ENCODE peak calls at places on chromosomes 1 and 21, in ten cellular contexts. One of them, this sample, is unnamed.

GRCh38 chr21:33655591-33656221 is 13.4 kb downstream of the ITSN1 start:
- DNase-seq in upper lobe of right lung: no peak
- DNase-seq in dorsolateral prefrontal cortex: no peak
- DNase-seq in breast epithelium: no peak
- DNase-seq in hepatocyte: peak
- DNase-seq in glutamatergic neuron: no peak
- DNase-seq in mammary epithelial cell: peak
- DNase-seq in Calu3: peak
- DNase-seq in esophagus muscularis mucosa: no peak
- DNase-seq in cardiac fibroblast: peak
- DNase-seq in this sample: no peak

GRCh38 chr1:90926971-90927370 is 94.9 kb downstream of the ZNF644 start:
- DNase-seq in Calu3: no peak
- DNase-seq in mammary epithelial cell: no peak
- DNase-seq in upper lobe of right lung: no peak
- DNase-seq in cardiac fibroblast: no peak
- DNase-seq in glutamatergic neuron: no peak
- DNase-seq in esophagus muscularis mucosa: no peak
- DNase-seq in hepatocyte: no peak
- DNase-seq in dorsolateral prefrontal cortex: no peak
- DNase-seq in breast epithelium: no peak
- DNase-seq in this sample: no peak

GRCh38 chr1:192061556-192061955 is 96.7 kb upstream of the RGS18 start:
- DNase-seq in glutamatergic neuron: no peak
- DNase-seq in Calu3: no peak
- DNase-seq in esophagus muscularis mucosa: no peak
- DNase-seq in hepatocyte: peak
- DNase-seq in dorsolateral prefrontal cortex: no peak
- DNase-seq in breast epithelium: no peak
- DNase-seq in mammary epithelial cell: peak
- DNase-seq in upper lobe of right lung: no peak
- DNase-seq in cardiac fibroblast: no peak
- DNase-seq in this sample: no peak

GRCh38 chr1:228084325-228084724 is 1.8 kb downstream of the ARF1 start:
- DNase-seq in cardiac fibroblast: peak
- DNase-seq in breast epithelium: no peak
- DNase-seq in glutamatergic neuron: no peak
- DNase-seq in mammary epithelial cell: peak
- DNase-seq in hepatocyte: peak
- DNase-seq in dorsolateral prefrontal cortex: no peak
- DNase-seq in Calu3: no peak
- DNase-seq in upper lobe of right lung: no peak
- DNase-seq in esophagus muscularis mucosa: no peak
- DNase-seq in this sample: no peak

GRCh38 chr1:210841926-210842625 is 291.9 kb downstream of the KCNH1 start:
- DNase-seq in hepatocyte: no peak
- DNase-seq in esophagus muscularis mucosa: peak
- DNase-seq in mammary epithelial cell: no peak
- DNase-seq in dorsolateral prefrontal cortex: no peak
- DNase-seq in cardiac fibroblast: no peak
- DNase-seq in glutamatergic neuron: no peak
- DNase-seq in Calu3: no peak
- DNase-seq in upper lobe of right lung: no peak
- DNase-seq in breast epithelium: no peak
- DNase-seq in this sample: no peak

GRCh38 chr1:3614755-3615742 is 3.7 kb upstream of the MEGF6 start:
- DNase-seq in cardiac fibroblast: peak
- DNase-seq in mammary epithelial cell: no peak
- DNase-seq in dorsolateral prefrontal cortex: no peak
- DNase-seq in Calu3: peak
- DNase-seq in upper lobe of right lung: no peak
- DNase-seq in esophagus muscularis mucosa: no peak
- DNase-seq in breast epithelium: no peak
- DNase-seq in glutamatergic neuron: no peak
- DNase-seq in hepatocyte: peak
- DNase-seq in this sample: peak

GRCh38 chr1:11991969-11992676 is 11.9 kb downstream of the MFN2 start:
- DNase-seq in cardiac fibroblast: no peak
- DNase-seq in mammary epithelial cell: no peak
- DNase-seq in dorsolateral prefrontal cortex: no peak
- DNase-seq in glutamatergic neuron: no peak
- DNase-seq in breast epithelium: no peak
- DNase-seq in esophagus muscularis mucosa: no peak
- DNase-seq in Calu3: no peak
- DNase-seq in hepatocyte: no peak
- DNase-seq in upper lobe of right lung: no peak
- DNase-seq in this sample: no peak

GRCh38 chr1:83509229-83509870 is 489.6 kb downstream of the TTLL7 start:
- DNase-seq in esophagus muscularis mucosa: no peak
- DNase-seq in breast epithelium: no peak
- DNase-seq in Calu3: no peak
- DNase-seq in dorsolateral prefrontal cortex: no peak
- DNase-seq in hepatocyte: no peak
- DNase-seq in cardiac fibroblast: no peak
- DNase-seq in upper lobe of right lung: no peak
- DNase-seq in glutamatergic neuron: no peak
- DNase-seq in mammary epithelial cell: no peak
- DNase-seq in this sample: no peak

GRCh38 chr1:56073614-56074356 is 505.6 kb downstream of the PLPP3 start:
- DNase-seq in Calu3: no peak
- DNase-seq in hepatocyte: peak
- DNase-seq in breast epithelium: peak
- DNase-seq in cardiac fibroblast: peak
- DNase-seq in dorsolateral prefrontal cortex: no peak
- DNase-seq in upper lobe of right lung: no peak
- DNase-seq in esophagus muscularis mucosa: no peak
- DNase-seq in mammary epithelial cell: no peak
- DNase-seq in glutamatergic neuron: no peak
- DNase-seq in this sample: no peak

GRCh38 chr1:97898948-97899347 is 21.9 kb downstream of the DPYD start:
- DNase-seq in esophagus muscularis mucosa: no peak
- DNase-seq in cardiac fibroblast: peak
- DNase-seq in dorsolateral prefrontal cortex: no peak
- DNase-seq in upper lobe of right lung: no peak
- DNase-seq in glutamatergic neuron: no peak
- DNase-seq in mammary epithelial cell: peak
- DNase-seq in Calu3: no peak
- DNase-seq in hepatocyte: no peak
- DNase-seq in breast epithelium: no peak
- DNase-seq in this sample: no peak

GRCh38 chr1:202416641-202417040 is 68.1 kb downstream of the PPP1R12B start:
- DNase-seq in cardiac fibroblast: peak
- DNase-seq in hepatocyte: no peak
- DNase-seq in Calu3: no peak
- DNase-seq in glutamatergic neuron: no peak
- DNase-seq in esophagus muscularis mucosa: no peak
- DNase-seq in breast epithelium: no peak
- DNase-seq in mammary epithelial cell: peak
- DNase-seq in upper lobe of right lung: no peak
- DNase-seq in dorsolateral prefrontal cortex: no peak
- DNase-seq in this sample: no peak

GRCh38 chr1:57423135-57424131 is at the start of gene DAB1:
- DNase-seq in esophagus muscularis mucosa: no peak
- DNase-seq in cardiac fibroblast: peak
- DNase-seq in hepatocyte: peak
- DNase-seq in upper lobe of right lung: no peak
- DNase-seq in mammary epithelial cell: peak
- DNase-seq in glutamatergic neuron: peak
- DNase-seq in dorsolateral prefrontal cortex: no peak
- DNase-seq in breast epithelium: no peak
- DNase-seq in Calu3: peak
- DNase-seq in this sample: peak

GRCh38 chr1:107198581-107198980 is 57.7 kb downstream of the NTNG1 start:
- DNase-seq in upper lobe of right lung: no peak
- DNase-seq in dorsolateral prefrontal cortex: no peak
- DNase-seq in breast epithelium: no peak
- DNase-seq in mammary epithelial cell: peak
- DNase-seq in esophagus muscularis mucosa: no peak
- DNase-seq in Calu3: no peak
- DNase-seq in hepatocyte: no peak
- DNase-seq in cardiac fibroblast: no peak
- DNase-seq in glutamatergic neuron: no peak
- DNase-seq in this sample: no peak

GRCh38 chr1:32753532-32754281 is 51.1 kb upstream of the SYNC start:
- DNase-seq in esophagus muscularis mucosa: no peak
- DNase-seq in mammary epithelial cell: peak
- DNase-seq in glutamatergic neuron: peak
- DNase-seq in dorsolateral prefrontal cortex: no peak
- DNase-seq in cardiac fibroblast: peak
- DNase-seq in upper lobe of right lung: peak
- DNase-seq in hepatocyte: peak
- DNase-seq in Calu3: peak
- DNase-seq in breast epithelium: peak
- DNase-seq in this sample: peak

DNA sequence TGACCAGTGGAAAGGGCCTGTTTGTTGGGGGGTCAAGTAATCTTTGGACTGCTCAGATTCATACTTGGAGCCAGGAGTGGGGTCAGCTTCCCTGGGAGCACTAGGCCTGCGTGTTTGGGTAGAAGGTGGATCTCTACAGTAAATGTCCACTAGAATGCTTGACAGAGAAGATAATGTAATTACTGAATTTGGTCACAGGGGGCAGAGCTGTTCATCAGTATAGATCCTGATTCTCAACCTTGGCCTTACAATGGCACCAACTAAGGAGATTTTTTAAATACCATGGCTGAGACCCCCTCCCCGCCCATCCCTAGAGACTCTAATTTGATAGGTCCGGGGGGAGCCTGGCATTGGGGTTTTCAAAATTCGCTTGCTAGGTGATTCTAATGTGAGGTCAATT is 217.5 kb upstream of the PLXNA2 start:
- DNase-seq in Calu3: no peak
- DNase-seq in upper lobe of right lung: no peak
- DNase-seq in dorsolateral prefrontal cortex: no peak
- DNase-seq in mammary epithelial cell: no peak
- DNase-seq in glutamatergic neuron: no peak
- DNase-seq in hepatocyte: no peak
- DNase-seq in cardiac fibroblast: no peak
- DNase-seq in esophagus muscularis mucosa: no peak
- DNase-seq in breast epithelium: no peak
- DNase-seq in this sample: no peak
- TF ChIP-seq CTCF in Calu3: peak
- TF ChIP-seq CTCF in upper lobe of right lung: no peak
- TF ChIP-seq CTCF in dorsolateral prefrontal cortex: no peak
- TF ChIP-seq CTCF in mammary epithelial cell: peak
- TF ChIP-seq CTCF in glutamatergic neuron: peak
- TF ChIP-seq CTCF in hepatocyte: no peak
- TF ChIP-seq CTCF in cardiac fibroblast: no peak
- TF ChIP-seq CTCF in esophagus muscularis mucosa: no peak
- TF ChIP-seq CTCF in breast epithelium: no peak
- TF ChIP-seq CTCF in this sample: peak

GRCh38 chr1:197129698-197130097 is 16.8 kb downstream of the ASPM start:
- DNase-seq in upper lobe of right lung: no peak
- DNase-seq in hepatocyte: no peak
- DNase-seq in dorsolateral prefrontal cortex: no peak
- DNase-seq in cardiac fibroblast: no peak
- DNase-seq in Calu3: no peak
- DNase-seq in breast epithelium: no peak
- DNase-seq in esophagus muscularis mucosa: no peak
- DNase-seq in mammary epithelial cell: no peak
- DNase-seq in glutamatergic neuron: no peak
- DNase-seq in this sample: no peak

GRCh38 chr1:197126698-197127097 is 19.8 kb downstream of the ASPM start:
- DNase-seq in Calu3: no peak
- DNase-seq in hepatocyte: no peak
- DNase-seq in esophagus muscularis mucosa: no peak
- DNase-seq in upper lobe of right lung: no peak
- DNase-seq in glutamatergic neuron: no peak
- DNase-seq in dorsolateral prefrontal cortex: no peak
- DNase-seq in cardiac fibroblast: no peak
- DNase-seq in mammary epithelial cell: no peak
- DNase-seq in breast epithelium: no peak
- DNase-seq in this sample: no peak

GRCh38 chr1:197127513-197127912 is 19.0 kb downstream of the ASPM start:
- DNase-seq in mammary epithelial cell: no peak
- DNase-seq in Calu3: no peak
- DNase-seq in cardiac fibroblast: peak
- DNase-seq in esophagus muscularis mucosa: no peak
- DNase-seq in dorsolateral prefrontal cortex: no peak
- DNase-seq in glutamatergic neuron: no peak
- DNase-seq in upper lobe of right lung: no peak
- DNase-seq in hepatocyte: no peak
- DNase-seq in breast epithelium: no peak
- DNase-seq in this sample: no peak

GRCh38 chr1:197130677-197131304 is 15.7 kb downstream of the ASPM start:
- DNase-seq in esophagus muscularis mucosa: no peak
- DNase-seq in breast epithelium: no peak
- DNase-seq in Calu3: no peak
- DNase-seq in dorsolateral prefrontal cortex: no peak
- DNase-seq in hepatocyte: peak
- DNase-seq in glutamatergic neuron: no peak
- DNase-seq in upper lobe of right lung: no peak
- DNase-seq in cardiac fibroblast: peak
- DNase-seq in mammary epithelial cell: peak
- DNase-seq in this sample: no peak
- TF ChIP-seq CTCF in esophagus muscularis mucosa: no peak
- TF ChIP-seq CTCF in breast epithelium: no peak
- TF ChIP-seq CTCF in Calu3: no peak
- TF ChIP-seq CTCF in dorsolateral prefrontal cortex: no peak
- TF ChIP-seq CTCF in hepatocyte: no peak
- TF ChIP-seq CTCF in glutamatergic neuron: no peak
- TF ChIP-seq CTCF in upper lobe of right lung: no peak
- TF ChIP-seq CTCF in cardiac fibroblast: no peak
- TF ChIP-seq CTCF in mammary epithelial cell: no peak
- TF ChIP-seq CTCF in this sample: peak

DNA sequence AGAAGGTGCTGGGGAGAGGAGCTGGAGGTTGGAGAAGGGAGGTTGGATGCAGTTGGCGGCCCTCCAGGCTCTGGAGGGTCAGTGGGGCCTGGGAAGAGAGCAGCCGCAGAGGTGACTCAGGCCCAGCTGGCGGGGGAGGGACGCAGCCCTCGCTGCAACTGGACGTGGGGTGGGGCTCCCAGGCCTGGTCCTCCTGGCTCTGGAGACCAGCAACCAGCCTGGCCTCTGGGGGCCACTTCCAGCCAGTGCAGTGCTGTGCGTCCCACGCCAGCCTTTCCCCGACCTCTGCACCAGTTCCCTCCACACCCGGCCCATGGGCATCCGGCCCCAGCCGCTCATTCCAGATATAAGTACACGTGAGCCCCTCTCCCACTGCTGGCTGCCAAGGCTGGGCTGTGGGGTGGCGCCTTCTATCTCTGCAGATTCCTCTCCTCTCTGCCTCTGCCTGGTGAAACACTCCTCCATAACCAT is 38.0 kb upstream of the COL18A1 start:
- DNase-seq in breast epithelium: peak
- DNase-seq in hepatocyte: peak
- DNase-seq in esophagus muscularis mucosa: no peak
- DNase-seq in cardiac fibroblast: peak
- DNase-seq in mammary epithelial cell: no peak
- DNase-seq in glutamatergic neuron: no peak
- DNase-seq in dorsolateral prefrontal cortex: no peak
- DNase-seq in Calu3: peak
- DNase-seq in upper lobe of right lung: no peak
- DNase-seq in this sample: no peak
- TF ChIP-seq CTCF in breast epithelium: no peak
- TF ChIP-seq CTCF in hepatocyte: no peak
- TF ChIP-seq CTCF in esophagus muscularis mucosa: no peak
- TF ChIP-seq CTCF in cardiac fibroblast: peak
- TF ChIP-seq CTCF in mammary epithelial cell: no peak
- TF ChIP-seq CTCF in glutamatergic neuron: no peak
- TF ChIP-seq CTCF in dorsolateral prefrontal cortex: no peak
- TF ChIP-seq CTCF in Calu3: no peak
- TF ChIP-seq CTCF in upper lobe of right lung: no peak
- TF ChIP-seq CTCF in this sample: no peak

GRCh38 chr1:81021134-81021533 is 779.6 kb upstream of the ADGRL2 start:
- DNase-seq in dorsolateral prefrontal cortex: no peak
- DNase-seq in glutamatergic neuron: no peak
- DNase-seq in Calu3: no peak
- DNase-seq in breast epithelium: no peak
- DNase-seq in esophagus muscularis mucosa: no peak
- DNase-seq in hepatocyte: no peak
- DNase-seq in mammary epithelial cell: no peak
- DNase-seq in upper lobe of right lung: no peak
- DNase-seq in cardiac fibroblast: peak
- DNase-seq in this sample: no peak
- TF ChIP-seq CTCF in dorsolateral prefrontal cortex: no peak
- TF ChIP-seq CTCF in glutamatergic neuron: no peak
- TF ChIP-seq CTCF in Calu3: no peak
- TF ChIP-seq CTCF in breast epithelium: no peak
- TF ChIP-seq CTCF in esophagus muscularis mucosa: no peak
- TF ChIP-seq CTCF in hepatocyte: peak
- TF ChIP-seq CTCF in mammary epithelial cell: no peak
- TF ChIP-seq CTCF in upper lobe of right lung: no peak
- TF ChIP-seq CTCF in cardiac fibroblast: peak
- TF ChIP-seq CTCF in this sample: no peak

This sample was measured in neural crest cell.